ENCODE peak calls at places on chromosomes 4 and X, in five cellular contexts. T is astrocyte, Z is HCT116, E is IMR-90, K is brain microvascular endothelial cell. Q is an unnamed sample.

GRCh38 chr4:155047755-155048154 is 160.7 kb upstream of the NPY2R start:
- DNase-seq in T (peak), Z (no peak), E (peak), K (peak), Q (no peak)

GRCh38 chr4:102535398-102536082 is 34.4 kb downstream of the NFKB1 start:
- DNase-seq in T (peak), Z (no peak), E (peak), K (peak), Q (no peak)

GRCh38 chrX:3326721-3327120 is 19.7 kb downstream of the MXRA5 start:
- DNase-seq in T (no peak), Z (no peak), E (peak), K (no peak), Q (peak)

GRCh38 chr4:79466621-79467020 is 58.6 kb upstream of the GK2 start:
- DNase-seq in T (no peak), Z (no peak), E (no peak), K (no peak), Q (no peak)

GRCh38 chrX:15594371-15594770 is 6.4 kb downstream of the ACE2 start:
- DNase-seq in T (no peak), Z (no peak), E (no peak), K (no peak), Q (no peak)

GRCh38 chrX:34900691-34901090 is 41.9 kb upstream of the FAM47B start:
- DNase-seq in T (peak), Z (no peak), E (peak), K (peak), Q (no peak)

GRCh38 chrX:123217077-123217476 is 33.0 kb downstream of the GRIA3 start:
- DNase-seq in T (peak), Z (no peak), E (no peak), K (peak), Q (no peak)

GRCh38 chrX:68429216-68429615 is 4.1 kb downstream of the OPHN1 start:
- DNase-seq in T (peak), Z (no peak), E (no peak), K (peak), Q (peak)

GRCh38 chr4:137226900-137227299 is 305.4 kb downstream of the PCDH18 start:
- DNase-seq in T (no peak), Z (peak), E (peak), K (no peak), Q (no peak)

GRCh38 chr4:8241211-8241779 is 28.3 kb upstream of the HTRA3 start:
- DNase-seq in T (no peak), Z (no peak), E (no peak), K (no peak), Q (no peak)

GRCh38 chr4:94390804-94391410 is 48.3 kb upstream of the HPGDS start:
- DNase-seq in T (no peak), Z (no peak), E (peak), K (no peak), Q (no peak)

GRCh38 chr4:117610706-117611308 is 423.5 kb upstream of the NDST3 start:
- DNase-seq in T (no peak), Z (no peak), E (no peak), K (no peak), Q (no peak)

GRCh38 chr4:17552427-17552826 is 24.6 kb upstream of the LAP3 start:
- DNase-seq in T (no peak), Z (no peak), E (no peak), K (no peak), Q (no peak)

GRCh38 chrX:135981662-135982061 is 3.6 kb upstream of the SLC9A6 start:
- DNase-seq in T (no peak), Z (no peak), E (no peak), K (no peak), Q (no peak)

GRCh38 chr4:128565054-128565453 is 244.4 kb upstream of the JADE1 start:
- DNase-seq in T (no peak), Z (no peak), E (no peak), K (no peak), Q (no peak)

GRCh38 chrX:110210417-110211139 is 107.3 kb downstream of the AMMECR1 start:
- DNase-seq in T (peak), Z (peak), E (peak), K (peak), Q (no peak)

GRCh38 chrX:11470231-11470630 is 177.0 kb downstream of the AMELX start:
- DNase-seq in T (peak), Z (no peak), E (peak), K (peak), Q (no peak)

GRCh38 chrX:151703487-151703886 is 8.2 kb downstream of the PRRG3 start:
- DNase-seq in T (peak), Z (no peak), E (no peak), K (no peak), Q (no peak)

GRCh38 chr4:134958862-134959261 is 757.3 kb upstream of the PABPC4L start:
- DNase-seq in T (no peak), Z (no peak), E (no peak), K (no peak), Q (no peak)

GRCh38 chr4:134935320-134935719 is 733.7 kb upstream of the PABPC4L start:
- DNase-seq in T (no peak), Z (no peak), E (no peak), K (peak), Q (no peak)

GRCh38 chrX:154824638-154825037 is 9.8 kb downstream of the SMIM9 start:
- DNase-seq in T (no peak), Z (no peak), E (no peak), K (no peak), Q (no peak)
- H3K4me3 ChIP-seq in T (no peak), Z (no peak), E (no peak), K (no peak), Q (no peak)

GRCh38 chr4:123892368-123892961 is 495.9 kb downstream of the SPRY1 start:
- DNase-seq in T (no peak), Z (no peak), E (peak), K (no peak), Q (no peak)
- H3K27ac ChIP-seq in T (no peak), Z (no peak), E (no peak), K (no peak), Q (no peak)

DNA sequence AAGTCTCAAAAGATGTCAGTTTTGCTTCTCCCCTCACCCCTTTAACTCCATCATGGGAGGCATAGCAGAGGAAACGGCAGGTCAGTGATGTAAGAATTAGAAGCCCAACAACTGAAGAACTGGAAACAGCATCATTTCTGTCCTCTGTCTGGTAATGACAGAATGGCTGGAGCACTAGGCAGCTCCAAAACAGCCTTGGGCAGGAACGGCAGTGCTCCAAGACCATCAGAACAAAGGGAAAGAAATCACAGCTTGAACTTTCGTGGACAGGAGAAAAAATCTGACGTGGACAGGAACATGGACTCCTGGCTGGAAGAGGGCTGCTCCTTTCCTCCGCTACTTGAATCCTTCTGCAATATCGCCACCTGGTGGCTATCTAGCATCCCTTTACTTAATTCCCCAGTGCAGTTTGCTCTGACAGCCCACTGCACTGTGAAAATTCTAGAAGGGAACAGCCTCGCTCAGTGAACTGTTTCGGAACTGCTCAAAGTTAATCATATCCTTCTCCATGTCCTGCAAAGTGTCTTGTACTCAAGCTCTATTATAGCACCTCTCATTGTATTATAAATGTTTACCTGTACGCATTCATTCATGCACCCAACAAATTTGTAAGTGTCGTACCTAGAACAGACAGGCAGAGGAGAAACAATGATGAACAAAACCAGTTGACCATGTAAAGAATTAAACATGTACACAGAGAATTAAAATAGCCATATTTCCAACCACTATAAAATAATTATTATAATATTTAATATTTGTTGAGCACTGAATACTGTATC is 20.4 kb downstream of the SLC25A53 start:
- DNase-seq in T (peak), Z (peak), E (peak), K (peak), Q (peak)
- H3K4me3 ChIP-seq in T (peak), Z (peak), E (peak), K (peak), Q (peak)

DNA sequence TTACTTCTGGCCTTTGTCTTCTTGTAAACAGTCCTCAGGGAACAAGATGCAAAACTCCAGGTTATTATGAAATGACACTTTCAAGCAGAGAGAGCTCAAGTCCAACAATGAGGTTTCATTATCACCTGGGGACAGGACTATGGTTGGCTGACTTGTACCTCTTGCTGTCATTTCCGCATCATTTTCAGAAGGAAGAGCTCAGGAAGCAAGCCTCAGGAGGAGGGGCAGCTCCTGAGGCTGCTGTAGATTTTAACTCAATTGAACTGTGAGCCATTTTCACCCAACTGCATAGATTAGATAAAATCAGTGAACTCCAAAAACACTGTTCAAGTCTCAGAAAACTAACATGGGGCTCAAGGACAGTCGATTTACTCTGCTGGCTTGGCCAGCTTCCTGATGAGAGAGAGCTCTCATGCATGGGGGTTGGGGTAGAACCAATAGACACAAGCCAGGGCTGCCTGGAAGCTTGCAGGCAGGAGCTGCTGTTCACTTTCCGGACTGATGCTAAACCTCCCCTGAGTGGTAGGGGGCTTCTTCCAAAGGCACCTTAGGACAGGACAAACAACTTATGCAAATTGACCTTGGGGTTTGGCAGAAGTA is 23.6 kb downstream of the TMEM255A start:
- DNase-seq in T (no peak), Z (no peak), E (no peak), K (no peak), Q (no peak)
- H3K27ac ChIP-seq in T (no peak), Z (no peak), E (no peak), K (no peak), Q (no peak)

GRCh38 chr4:57405359-57405758 is 295.2 kb upstream of the IGFBP7 start:
- DNase-seq in T (peak), Z (no peak), E (no peak), K (no peak), Q (no peak)
- H3K4me3 ChIP-seq in T (no peak), Z (no peak), E (no peak), K (no peak), Q (no peak)

DNA sequence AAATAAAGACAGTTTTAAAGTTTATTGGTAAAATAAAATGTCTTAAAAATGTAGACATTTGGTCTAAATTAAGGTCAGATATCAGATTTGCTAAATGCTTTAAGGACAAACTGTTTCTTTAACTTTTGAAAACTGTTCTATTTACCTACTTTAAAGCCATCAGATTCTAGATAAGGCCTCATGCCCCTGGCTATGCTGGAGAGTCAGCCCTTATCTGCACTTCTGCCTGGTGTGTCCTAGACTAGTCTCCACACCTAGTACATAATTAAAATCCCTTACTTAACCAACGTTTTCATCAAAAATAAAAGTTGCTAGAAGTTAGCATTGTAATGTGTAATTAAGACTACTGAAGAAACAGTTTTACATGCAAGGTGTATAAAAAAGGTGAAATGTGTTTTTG is 25.6 kb downstream of the HSD17B11 start:
- DNase-seq in T (no peak), Z (no peak), E (no peak), K (no peak), Q (no peak)
- H3K27ac ChIP-seq in T (no peak), Z (no peak), E (no peak), K (no peak), Q (no peak)

DNA sequence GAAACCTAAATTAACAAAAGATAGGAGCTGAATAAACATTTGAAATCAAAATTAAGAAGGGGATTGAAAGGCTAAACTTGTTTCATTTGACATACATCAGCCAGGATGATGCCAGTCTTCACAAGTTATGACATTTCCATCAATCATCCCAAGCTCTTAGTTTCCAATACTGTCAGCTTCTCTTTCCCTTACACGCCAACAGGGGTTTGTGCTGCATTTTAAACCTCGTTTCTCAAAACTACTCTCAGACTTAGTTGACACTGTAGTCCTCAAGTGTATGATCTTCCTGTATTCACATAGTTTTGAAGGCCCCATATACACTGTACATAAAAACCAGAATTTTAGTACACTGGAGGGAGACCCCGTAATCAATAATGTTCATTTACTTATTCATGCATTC is 840 bp upstream of the P2RY10 start:
- DNase-seq in T (no peak), Z (no peak), E (no peak), K (no peak), Q (no peak)
- H3K4me3 ChIP-seq in T (no peak), Z (no peak), E (no peak), K (no peak), Q (no peak)

GRCh38 chrX:21946925-21947641 is 6.6 kb downstream of the SMS start:
- DNase-seq in T (peak), Z (no peak), E (peak), K (peak), Q (peak)
- H3K27ac ChIP-seq in T (peak), Z (no peak), E (peak), K (peak), Q (peak)

DNA sequence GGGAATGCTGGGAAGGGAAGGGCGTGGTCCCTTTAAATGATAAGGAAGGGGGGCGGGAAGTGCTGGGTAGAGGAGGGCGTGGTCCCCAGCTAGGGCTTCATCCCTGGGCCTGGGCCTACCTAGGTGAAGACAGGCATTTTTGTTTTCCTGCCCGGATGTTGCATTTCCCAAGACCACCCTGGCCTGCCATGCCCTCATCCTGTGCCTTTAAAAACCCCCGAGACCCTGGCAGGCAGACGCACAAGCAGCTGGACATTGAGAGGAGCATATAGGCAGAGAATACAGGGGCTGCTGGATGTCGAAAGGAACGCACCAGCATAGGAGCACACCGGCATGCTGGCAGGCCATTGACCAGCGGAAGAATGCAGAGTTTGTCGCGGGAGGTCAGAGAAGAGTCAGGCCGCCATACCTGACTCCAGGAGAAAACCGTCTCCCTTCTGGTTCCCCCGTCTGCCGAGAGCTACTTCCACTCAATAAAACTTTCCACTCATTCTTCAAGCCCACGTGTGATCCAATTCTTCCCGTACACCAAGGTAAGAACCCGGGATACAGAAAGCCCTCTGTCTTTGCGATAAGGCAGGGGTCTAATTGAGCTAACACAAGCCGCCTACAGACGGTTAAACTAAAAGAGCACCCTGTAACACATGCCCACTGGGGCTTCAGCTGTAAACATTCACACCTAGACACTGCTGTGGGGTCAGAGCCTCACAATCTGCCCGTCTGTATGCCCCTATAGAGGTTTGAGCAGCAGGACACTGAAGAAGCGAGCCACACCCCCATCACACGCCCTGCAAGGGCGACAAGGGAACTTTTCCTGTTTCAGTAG is 2.9 kb upstream of the AGA start:
- DNase-seq in T (no peak), Z (no peak), E (no peak), K (no peak), Q (no peak)
- H3K4me3 ChIP-seq in T (no peak), Z (no peak), E (no peak), K (no peak), Q (no peak)

Q was measured in SJSA1.